ENCODE peak calls at places on chromosomes 4 and X, in six cellular contexts. Q is heart right ventricle, F is upper lobe of left lung, P is adrenal gland, T is small intestine, A is iPS DF 6.9. I is an unnamed sample.

GRCh38 chr4:152709675-152710438 is 30.1 kb upstream of the TMEM154 start:
- DNase-seq in T (no peak), A (no peak), F (no peak), P (no peak), Q (no peak), I (no peak)

GRCh38 chrX:8405631-8406030 is 59.0 kb upstream of the VCX3B start:
- DNase-seq in P (no peak), A (no peak), T (no peak), F (no peak), Q (no peak), I (no peak)

GRCh38 chr4:186204103-186204559 is 12.8 kb downstream of the CYP4V2 start:
- DNase-seq in F (no peak), T (peak; percentile 66), P (no peak), A (no peak), Q (no peak), I (peak; percentile 62)

GRCh38 chrX:119186763-119187162 is 49.3 kb upstream of the PGRMC1 start:
- DNase-seq in P (no peak), F (no peak), T (no peak), A (no peak), Q (no peak), I (no peak)

GRCh38 chrX:21907250-21907649 is 33.3 kb upstream of the SMS start:
- DNase-seq in F (no peak), T (no peak), Q (no peak), A (no peak), P (no peak), I (no peak)

GRCh38 chrX:68989865-68990606 is 161.2 kb downstream of the EFNB1 start:
- DNase-seq in F (no peak), Q (peak; percentile 51), T (no peak), A (peak; percentile 43), P (peak; percentile 54), I (peak; percentile 82)

GRCh38 chr4:150297861-150298474 is 219.7 kb downstream of the DCLK2 start:
- DNase-seq in A (no peak), P (peak; percentile 83), F (no peak), Q (peak; percentile 27), T (peak; percentile 45), I (no peak)

GRCh38 chrX:40096395-40097091 is 1.2 kb downstream of the BCOR start:
- DNase-seq in F (no peak), A (no peak), P (peak; percentile 74), Q (peak; percentile 52), T (no peak), I (peak; percentile 84)

GRCh38 chr4:5730993-5731975 is 20.3 kb downstream of the EVC start:
- DNase-seq in F (no peak), Q (no peak), T (no peak), A (no peak), P (no peak), I (peak; percentile 75)

GRCh38 chrX:20515841-20516461 is 249.2 kb upstream of the RPS6KA3 start:
- DNase-seq in Q (no peak), A (no peak), P (no peak), T (peak; percentile 43), F (no peak), I (no peak)

GRCh38 chr4:90183254-90183653 is 56.1 kb downstream of the CCSER1 start:
- DNase-seq in F (no peak), T (peak; percentile 88), A (no peak), Q (no peak), P (no peak), I (no peak)

GRCh38 chr4:182711211-182711610 is 206.0 kb downstream of the DCTD start:
- DNase-seq in Q (no peak), T (no peak), A (no peak), F (no peak), P (no peak), I (no peak)

GRCh38 chr4:159178147-159178541 is 75.3 kb downstream of the RAPGEF2 start:
- DNase-seq in P (no peak), F (no peak), Q (no peak), T (no peak), A (no peak), I (no peak)

GRCh38 chrX:19666950-19667349 is 151.6 kb upstream of the MAP3K15 start:
- DNase-seq in Q (no peak), T (no peak), A (no peak), F (no peak), P (no peak), I (no peak)

GRCh38 chr4:47238697-47239096 is 207.3 kb downstream of the GABRB1 start:
- DNase-seq in P (no peak), F (no peak), A (no peak), Q (no peak), T (no peak), I (no peak)

GRCh38 chrX:38987135-38987780 is 186.0 kb downstream of the MID1IP1 start:
- DNase-seq in P (no peak), Q (no peak), T (no peak), F (no peak), A (no peak), I (no peak)

GRCh38 chrX:17527135-17527701 is 152.2 kb downstream of the NHS start:
- DNase-seq in P (peak; percentile 79), T (peak; percentile 20), Q (peak; percentile 44), A (no peak), F (peak; percentile 73), I (no peak)

GRCh38 chr4:74449571-74450297 is 4.8 kb downstream of the AREG start:
- DNase-seq in T (no peak), F (no peak), Q (no peak), P (no peak), A (no peak), I (no peak)

GRCh38 chrX:46446727-46447378 is 98.4 kb downstream of the ZNF674 start:
- DNase-seq in Q (peak; percentile 87), A (peak; percentile 63), F (peak; percentile 81), T (peak; percentile 73), P (peak; percentile 91), I (peak; percentile 95)

GRCh38 chrX:2401590-2402360 is 99.0 kb downstream of the DHRSX start:
- DNase-seq in A (no peak), Q (peak; percentile 19), F (no peak), T (no peak), P (no peak), I (no peak)

GRCh38 chr4:7769936-7770674 is 169.6 kb downstream of the AFAP1 start:
- DNase-seq in Q (no peak), T (peak; percentile 64), P (no peak), F (no peak), A (peak; percentile 9), I (peak; percentile 40)

GRCh38 chr4:150123073-150123472 is 44.8 kb downstream of the DCLK2 start:
- DNase-seq in F (no peak), P (no peak), A (no peak), Q (no peak), T (no peak), I (no peak)

GRCh38 chr4:183345261-183345660 is 23.0 kb upstream of the CLDN24 start:
- DNase-seq in F (no peak), P (no peak), A (no peak), T (no peak), Q (no peak), I (no peak)

GRCh38 chrX:39163585-39163984 is 362.3 kb downstream of the MID1IP1 start:
- DNase-seq in A (no peak), P (no peak), T (no peak), Q (no peak), F (no peak), I (no peak)

DNA sequence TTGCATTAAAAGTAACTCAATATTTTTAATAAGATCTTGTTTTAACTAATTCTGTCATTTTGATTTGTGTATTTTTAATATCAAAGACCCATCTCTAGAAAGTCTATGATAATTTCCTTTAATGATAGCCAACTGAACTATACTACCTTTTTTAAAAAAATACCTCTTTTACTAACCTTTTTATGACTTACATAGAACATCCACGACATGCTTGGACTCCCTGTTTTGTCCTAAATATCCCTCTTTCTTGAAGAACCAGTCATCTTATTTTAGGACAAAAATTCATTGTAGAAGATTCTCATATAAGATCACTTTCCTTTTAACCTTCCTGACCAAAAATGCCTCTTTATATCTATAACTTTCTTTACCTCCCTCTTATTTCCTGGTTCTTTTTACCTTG is 76.8 kb upstream of the GC start:
- DNase-seq in F (no peak), T (no peak), Q (no peak), P (no peak), A (peak; percentile 58), I (no peak)
- H3K9me3 ChIP-seq in F (peaks cover 25% of the 10 kb centered on the region), T (no peaks in the 10 kb centered on the region), Q (peaks cover 49% of the 10 kb centered on the region), P (no peaks in the 10 kb centered on the region), A (peaks cover 10% of the 10 kb centered on the region), I (peaks cover 2% of the 10 kb centered on the region)

DNA sequence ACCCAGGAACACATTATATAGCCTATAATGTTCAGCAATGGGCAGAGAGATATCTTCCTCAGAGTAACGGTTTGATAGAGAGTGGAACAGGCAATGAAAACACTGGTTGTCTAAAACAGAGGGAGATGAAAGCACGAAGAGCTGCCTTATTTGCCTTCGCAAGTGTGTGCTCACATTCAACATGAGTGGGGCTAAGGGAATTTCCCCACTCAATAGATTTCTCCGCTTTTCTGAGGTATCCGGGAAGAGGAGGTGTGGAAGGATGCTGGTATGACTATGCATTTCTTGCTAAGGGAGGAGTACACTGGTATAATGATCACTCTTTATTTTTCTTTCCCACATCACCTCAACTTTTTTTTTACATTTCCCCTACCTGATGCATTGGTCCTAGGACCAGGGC is 7.8 kb upstream of the GPR82 start:
- DNase-seq in F (no peak), Q (no peak), T (no peak), P (no peak), A (no peak), I (no peak)
- H3K9me3 ChIP-seq in F (peaks cover 23% of the 10 kb centered on the region), Q (no peaks in the 10 kb centered on the region), T (no peaks in the 10 kb centered on the region), P (no peaks in the 10 kb centered on the region), A (no peaks in the 10 kb centered on the region), I (no peaks in the 10 kb centered on the region)

GRCh38 chrX:143894938-143895337 is 11.1 kb downstream of the UBE2NL start:
- DNase-seq in Q (no peak), T (no peak), P (no peak), F (no peak), A (no peak), I (no peak)
- H3K9me3 ChIP-seq in Q (no peaks in the 10 kb centered on the region), T (no peaks in the 10 kb centered on the region), P (no peaks in the 10 kb centered on the region), F (peaks cover 3% of the 10 kb centered on the region), A (no peaks in the 10 kb centered on the region), I (no peaks in the 10 kb centered on the region)

GRCh38 chrX:145861818-145862217 is 44.2 kb downstream of the SLITRK2 start:
- DNase-seq in P (no peak), F (no peak), Q (no peak), A (no peak), T (no peak), I (no peak)

GRCh38 chrX:145853181-145853580 is 35.6 kb downstream of the SLITRK2 start:
- DNase-seq in P (no peak), Q (no peak), A (no peak), T (no peak), F (no peak), I (no peak)

DNA sequence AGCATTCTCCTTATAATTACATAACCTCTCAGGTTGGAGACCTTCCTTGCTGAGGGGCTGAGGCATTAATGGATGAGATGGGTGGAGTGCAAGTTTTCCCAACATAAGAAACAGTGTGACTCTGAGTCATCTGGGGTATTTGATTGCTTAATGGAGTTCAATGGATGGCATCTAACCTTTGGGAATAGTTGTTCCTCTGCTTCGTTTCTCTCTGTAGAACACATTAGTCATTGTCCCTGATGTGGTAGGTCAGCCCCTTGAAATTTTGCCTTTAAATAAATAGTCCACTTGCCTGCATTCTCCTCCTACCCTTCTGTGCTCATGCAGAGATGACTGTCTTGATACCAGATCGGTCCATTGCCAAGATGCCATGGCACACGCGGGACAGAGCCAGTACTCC is 38.6 kb downstream of the SLITRK2 start:
- DNase-seq in Q (no peak), A (no peak), T (no peak), P (no peak), F (no peak), I (no peak)
- H3K9me3 ChIP-seq in Q (no peaks in the 10 kb centered on the region), A (no peaks in the 10 kb centered on the region), T (no peaks in the 10 kb centered on the region), P (no peaks in the 10 kb centered on the region), F (no peaks in the 10 kb centered on the region), I (no peaks in the 10 kb centered on the region)

I was measured in aorta.